ENCODE peak calls at places on chromosomes 11 and 22, in four cellular contexts. W is cardiac muscle cell, D is K562, X is adrenal gland. E is an unnamed sample.

GRCh38 chr11:65278351-65278750 is 16.6 kb downstream of the POLA2 start:
- DNase-seq in X (no peak), W (no peak), D (no peak), E (no peak)

GRCh38 chr11:102924851-102925380 is 30.6 kb downstream of the MMP13 start:
- DNase-seq in W (no peak), D (no peak), X (peak; percentile 36), E (no peak)

GRCh38 chr11:36044636-36045035 is 100.8 kb downstream of the LDLRAD3 start:
- DNase-seq in W (no peak), X (no peak), D (no peak), E (no peak)

GRCh38 chr11:61611309-61611708 is 30.4 kb upstream of the SYT7 start:
- DNase-seq in D (no peak), X (no peak), W (no peak), E (no peak)

GRCh38 chr11:76321820-76322524 is 59.0 kb downstream of the THAP12 start:
- DNase-seq in D (no peak), X (no peak), W (no peak), E (no peak)

GRCh38 chr22:27546157-27546556 is 255.4 kb downstream of the MN1 start:
- DNase-seq in W (no peak), D (no peak), X (no peak), E (no peak)

GRCh38 chr22:50148166-50148500 is 22.4 kb upstream of the PANX2 start:
- DNase-seq in W (no peak), D (no peak), X (no peak), E (no peak)

GRCh38 chr22:19122752-19123492 is 710 bp upstream of the DGCR2 start:
- DNase-seq in W (peak; percentile 61), D (peak; percentile 75), X (peak; percentile 45), E (peak; percentile 43)

GRCh38 chr22:48579915-48580279 is 1247.8 kb downstream of the BRD1 start:
- DNase-seq in X (no peak), W (no peak), D (no peak), E (no peak)

GRCh38 chr11:65489061-65489705 is 9.7 kb upstream of the MALAT1 start:
- DNase-seq in W (peak; percentile 96), X (peak; percentile 78), D (peak; percentile 34), E (no peak)

GRCh38 chr11:72789493-72790131 is 4.2 kb downstream of the STARD10 start:
- DNase-seq in W (peak; percentile 46), D (no peak), X (no peak), E (no peak)

DNA sequence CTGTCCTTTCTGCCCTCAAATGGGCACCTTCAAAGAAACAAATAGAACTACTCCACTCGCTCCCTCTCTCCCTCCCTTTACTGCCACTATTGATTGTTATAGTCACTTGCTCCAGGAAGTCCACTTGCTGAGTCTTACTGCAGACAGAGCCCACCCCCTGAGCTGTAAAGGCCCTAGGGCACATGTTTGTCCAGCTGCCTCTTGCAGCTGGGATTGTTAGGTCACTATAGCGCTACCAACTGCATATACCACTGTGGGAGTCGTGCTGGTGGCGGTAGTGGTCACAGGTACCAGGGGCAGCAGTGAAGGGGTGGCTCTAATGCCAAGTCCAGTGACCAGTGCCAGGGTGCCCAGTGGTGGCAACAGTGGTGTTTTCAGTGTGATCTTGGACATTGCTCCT is 4.4 kb upstream of the SREBF2 start:
- DNase-seq in W (no peak), X (no peak), D (no peak), E (peak; percentile 77)
- H3K27ac ChIP-seq in W (peak overlapping the region; percentile 45), X (no peak overlapping the region), D (no peak overlapping the region), E (peak overlapping the region; percentile 13)

DNA sequence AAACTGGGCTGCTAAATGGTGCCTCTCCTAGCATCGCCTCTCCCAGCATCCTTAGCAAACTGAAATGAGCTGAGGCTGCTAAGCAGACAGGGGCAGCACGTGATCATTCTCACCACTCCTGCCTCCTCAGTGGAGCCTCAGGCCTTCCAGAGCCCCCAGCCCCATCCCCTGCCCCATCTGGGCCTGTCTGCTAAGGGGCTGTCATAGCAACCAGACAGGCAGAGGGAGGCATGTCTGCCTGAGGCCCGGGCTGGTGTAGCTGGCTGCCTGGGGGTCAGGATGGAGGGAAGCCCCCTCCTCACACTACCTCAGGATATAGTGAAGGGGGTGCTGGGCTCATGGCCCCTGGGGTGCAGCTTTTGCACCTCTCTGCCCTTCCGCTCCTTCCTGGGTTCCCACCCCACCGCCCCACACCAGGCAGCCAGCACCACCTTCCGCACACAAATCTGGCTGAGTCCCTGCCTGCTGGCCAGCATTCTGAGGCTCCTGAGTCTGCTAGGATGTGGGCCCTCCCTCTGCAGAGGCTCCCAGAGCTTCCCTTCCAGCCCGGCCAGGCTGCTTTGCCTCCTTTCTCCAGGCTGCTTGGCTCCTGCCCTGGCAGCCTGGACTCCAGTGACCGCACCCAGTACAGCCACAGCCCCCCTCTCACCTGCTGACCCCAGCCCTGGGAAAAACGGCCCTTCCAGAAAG is 47.5 kb upstream of the TTLL12 start:
- DNase-seq in D (no peak), X (no peak), W (no peak), E (no peak)
- H3K4me1 ChIP-seq in D (no peaks in the 10 kb centered on the region), X (peaks cover 27% of the 10 kb centered on the region), W (peaks cover 23% of the 10 kb centered on the region), E (no peaks in the 10 kb centered on the region)

GRCh38 chr22:41215409-41215808 is 10.3 kb downstream of the L3MBTL2 start:
- DNase-seq in X (no peak), D (no peak), W (no peak), E (no peak)

GRCh38 chr22:41216984-41217383 is 11.9 kb downstream of the L3MBTL2 start:
- DNase-seq in W (no peak), X (no peak), D (no peak), E (peak; percentile 77)

GRCh38 chr22:41217553-41218157 is 12.5 kb downstream of the L3MBTL2 start:
- DNase-seq in W (no peak), X (no peak), D (no peak), E (peak; percentile 69)

GRCh38 chr22:41215926-41216325 is 10.8 kb downstream of the L3MBTL2 start:
- DNase-seq in X (no peak), D (no peak), W (no peak), E (no peak)
- H3K27ac ChIP-seq in X (no peak overlapping the region), D (no peak overlapping the region), W (no peak overlapping the region), E (no peak overlapping the region)

GRCh38 chr11:71150859-71151258 is 101.5 kb downstream of the SHANK2 start:
- DNase-seq in X (no peak), W (no peak), D (no peak), E (no peak)
- H3K4me1 ChIP-seq in X (no peaks in the 10 kb centered on the region), W (no peaks in the 10 kb centered on the region), D (no peaks in the 10 kb centered on the region), E (no peaks in the 10 kb centered on the region)

E was measured in SJCRH30.